ENCODE peak calls at places on chromosomes 3 and 15, in five cellular contexts. Q, K, A, N and E are unnamed samples.

GRCh38 chr3:133401374-133402135 is 1.7 kb downstream of the BFSP2 start:
- DNase-seq in Q (no peak), K (no peak), A (no peak), N (no peak), E (no peak)

GRCh38 chr3:124696011-124696410 is 34.2 kb upstream of the UMPS start:
- DNase-seq in Q (no peak), K (no peak), A (no peak), N (no peak), E (no peak)

GRCh38 chr3:12235691-12236090 is 53.2 kb upstream of the PPARG start:
- DNase-seq in Q (no peak), K (no peak), A (peak), N (no peak), E (no peak)

GRCh38 chr3:105094588-105094987 is 272.1 kb upstream of the ALCAM start:
- DNase-seq in Q (no peak), K (no peak), A (no peak), N (no peak), E (no peak)

GRCh38 chr15:23645379-23646164 is 2.1 kb downstream of the MAGEL2 start:
- DNase-seq in Q (no peak), K (no peak), A (no peak), N (no peak), E (peak)

GRCh38 chr3:25575001-25575400 is 89.7 kb downstream of the TOP2B start:
- DNase-seq in Q (no peak), K (no peak), A (no peak), N (no peak), E (no peak)

GRCh38 chr3:149586871-149587270 is 71.0 kb downstream of the WWTR1 start:
- DNase-seq in Q (no peak), K (no peak), A (no peak), N (no peak), E (no peak)

GRCh38 chr15:80803580-80804525 is 24.7 kb downstream of the CEMIP start:
- DNase-seq in Q (no peak), K (no peak), A (no peak), N (no peak), E (no peak)

GRCh38 chr15:97930230-97930629 is 30.3 kb upstream of the ARRDC4 start:
- DNase-seq in Q (no peak), K (no peak), A (no peak), N (no peak), E (no peak)

GRCh38 chr3:161372321-161373260 is 1.3 kb upstream of the SPTSSB start:
- DNase-seq in Q (peak), K (no peak), A (peak), N (peak), E (peak)

GRCh38 chr15:78340243-78341056 is at the start of gene CRABP1:
- DNase-seq in Q (no peak), K (no peak), A (no peak), N (no peak), E (no peak)